ENCODE peak calls at places on chromosomes 3 and 15, in six cellular contexts. Q is BJ, L is fibroblast of pulmonary artery, X is LNCaP clone FGC, H is PC-9, D is Calu3. O is an unnamed sample.

GRCh38 chr3:70861855-70862254 is 549.4 kb upstream of the MDFIC2 start:
- DNase-seq in Q (peak; percentile 53), L (peak; percentile 89), X (no peak), H (no peak), D (no peak), O (peak; percentile 32)

GRCh38 chr3:178880274-178880673 is 191.3 kb downstream of the ZMAT3 start:
- DNase-seq in Q (no peak), L (no peak), X (no peak), H (no peak), D (no peak), O (no peak)

GRCh38 chr15:82118040-82118439 is 72.2 kb upstream of the MEX3B start:
- DNase-seq in Q (no peak), L (no peak), X (no peak), H (no peak), D (no peak), O (no peak)

GRCh38 chr3:53046171-53047170 is 598 bp upstream of the SFMBT1 start:
- DNase-seq in Q (no peak), L (peak; percentile 18), X (no peak), H (no peak), D (peak; percentile 82), O (no peak)

GRCh38 chr3:124787490-124788195 is 57.4 kb downstream of the UMPS start:
- DNase-seq in Q (no peak), L (peak; percentile 27), X (no peak), H (no peak), D (no peak), O (no peak)

GRCh38 chr15:78875107-78875914 is 2.6 kb downstream of the MORF4L1 start:
- DNase-seq in Q (no peak), L (peak; percentile 14), X (no peak), H (no peak), D (peak; percentile 39), O (no peak)

GRCh38 chr15:69194854-69195253 is 34.4 kb downstream of the GLCE start:
- DNase-seq in Q (no peak), L (peak; percentile 31), X (no peak), H (no peak), D (no peak), O (no peak)

GRCh38 chr3:35624698-35625097 is 14.6 kb upstream of the ARPP21 start:
- DNase-seq in Q (no peak), L (peak; percentile 38), X (no peak), H (no peak), D (no peak), O (no peak)

GRCh38 chr3:133489466-133490085 is 83.9 kb upstream of the CDV3 start:
- DNase-seq in Q (no peak), L (no peak), X (no peak), H (no peak), D (no peak), O (no peak)

GRCh38 chr15:89587955-89588354 is 12.7 kb downstream of the TICRR start:
- DNase-seq in Q (no peak), L (peak; percentile 62), X (no peak), H (no peak), D (no peak), O (no peak)

GRCh38 chr3:62833538-62833937 is 41.7 kb downstream of the CADPS start:
- DNase-seq in Q (no peak), L (no peak), X (no peak), H (no peak), D (no peak), O (no peak)

GRCh38 chr3:14305321-14305720 is 97.1 kb upstream of the SLC6A6 start:
- DNase-seq in Q (no peak), L (peak; percentile 36), X (no peak), H (no peak), D (no peak), O (no peak)

GRCh38 chr3:70981252-70981933 is 602.1 kb downstream of the FOXP1 start:
- DNase-seq in Q (no peak), L (no peak), X (no peak), H (no peak), D (no peak), O (no peak)

GRCh38 chr3:51637941-51638471 is 33.0 kb upstream of the TEX264 start:
- DNase-seq in Q (no peak), L (peak; percentile 75), X (peak; percentile 80), H (peak; percentile 59), D (peak; percentile 58), O (peak; percentile 25)

GRCh38 chr15:78272776-78273175 is 8.4 kb downstream of the DNAJA4 start:
- DNase-seq in Q (no peak), L (no peak), X (no peak), H (no peak), D (no peak), O (no peak)

GRCh38 chr15:63912061-63912615 is 78.4 kb upstream of the HERC1 start:
- DNase-seq in Q (no peak), L (no peak), X (no peak), H (no peak), D (no peak), O (no peak)

GRCh38 chr3:23647706-23648258 is 158.0 kb upstream of the UBE2E1 start:
- DNase-seq in Q (no peak), L (no peak), X (no peak), H (no peak), D (no peak), O (no peak)

GRCh38 chr3:111541911-111542483 is at the start of gene CD96:
- DNase-seq in Q (no peak), L (peak; percentile 80), X (no peak), H (no peak), D (no peak), O (no peak)

GRCh38 chr15:75215107-75216004 is 13.7 kb downstream of the C15orf39 start:
- DNase-seq in Q (no peak), L (no peak), X (no peak), H (peak; percentile 64), D (peak; percentile 56), O (no peak)

GRCh38 chr3:12643010-12643380 is 20.9 kb downstream of the RAF1 start:
- DNase-seq in Q (no peak), L (no peak), X (no peak), H (no peak), D (no peak), O (no peak)

GRCh38 chr3:45887759-45888511 is 1.6 kb downstream of the CCR9 start:
- DNase-seq in Q (no peak), L (no peak), X (no peak), H (no peak), D (no peak), O (no peak)

GRCh38 chr15:55782901-55783300 is 39.9 kb upstream of the PRTG start:
- DNase-seq in Q (no peak), L (no peak), X (no peak), H (no peak), D (no peak), O (no peak)

GRCh38 chr15:70054366-70054765 is 43.4 kb downstream of the TLE3 start:
- DNase-seq in Q (no peak), L (no peak), X (no peak), H (no peak), D (no peak), O (no peak)

GRCh38 chr15:51203797-51204196 is 109.1 kb upstream of the TNFAIP8L3 start:
- DNase-seq in Q (peak; percentile 68), L (peak; percentile 24), X (no peak), H (no peak), D (no peak), O (peak; percentile 64)

GRCh38 chr3:184596233-184596632 is 34.6 kb downstream of the EPHB3 start:
- DNase-seq in Q (no peak), L (no peak), X (no peak), H (no peak), D (no peak), O (no peak)

GRCh38 chr3:172042136-172042535 is 2.8 kb downstream of the FNDC3B start:
- DNase-seq in Q (no peak), L (peak; percentile 52), X (no peak), H (no peak), D (no peak), O (no peak)

GRCh38 chr15:58064119-58065010 is 1.1 kb downstream of the ALDH1A2 start:
- DNase-seq in Q (no peak), L (peak; percentile 46), X (no peak), H (no peak), D (no peak), O (no peak)

GRCh38 chr15:58065011-58065444 is 483 bp downstream of the ALDH1A2 start:
- DNase-seq in Q (no peak), L (no peak), X (no peak), H (no peak), D (peak; percentile 60), O (no peak)

GRCh38 chr15:58065445-58066041 is at the start of gene ALDH1A2:
- DNase-seq in Q (no peak), L (no peak), X (no peak), H (no peak), D (peak; percentile 91), O (no peak)

GRCh38 chr15:58063612-58064011 is 1.9 kb downstream of the ALDH1A2 start:
- DNase-seq in Q (no peak), L (no peak), X (no peak), H (no peak), D (no peak), O (no peak)

GRCh38 chr15:58066042-58066867 is 744 bp upstream of the ALDH1A2 start:
- DNase-seq in Q (no peak), L (peak; percentile 57), X (no peak), H (no peak), D (peak; percentile 92), O (peak; percentile 1)
- TF ChIP-seq CTCF in Q (peak; percentile 71), L (peak; percentile 58), X (peak; percentile 90), H (no peak), D (peak; percentile 82), O (peak; percentile 59)

DNA sequence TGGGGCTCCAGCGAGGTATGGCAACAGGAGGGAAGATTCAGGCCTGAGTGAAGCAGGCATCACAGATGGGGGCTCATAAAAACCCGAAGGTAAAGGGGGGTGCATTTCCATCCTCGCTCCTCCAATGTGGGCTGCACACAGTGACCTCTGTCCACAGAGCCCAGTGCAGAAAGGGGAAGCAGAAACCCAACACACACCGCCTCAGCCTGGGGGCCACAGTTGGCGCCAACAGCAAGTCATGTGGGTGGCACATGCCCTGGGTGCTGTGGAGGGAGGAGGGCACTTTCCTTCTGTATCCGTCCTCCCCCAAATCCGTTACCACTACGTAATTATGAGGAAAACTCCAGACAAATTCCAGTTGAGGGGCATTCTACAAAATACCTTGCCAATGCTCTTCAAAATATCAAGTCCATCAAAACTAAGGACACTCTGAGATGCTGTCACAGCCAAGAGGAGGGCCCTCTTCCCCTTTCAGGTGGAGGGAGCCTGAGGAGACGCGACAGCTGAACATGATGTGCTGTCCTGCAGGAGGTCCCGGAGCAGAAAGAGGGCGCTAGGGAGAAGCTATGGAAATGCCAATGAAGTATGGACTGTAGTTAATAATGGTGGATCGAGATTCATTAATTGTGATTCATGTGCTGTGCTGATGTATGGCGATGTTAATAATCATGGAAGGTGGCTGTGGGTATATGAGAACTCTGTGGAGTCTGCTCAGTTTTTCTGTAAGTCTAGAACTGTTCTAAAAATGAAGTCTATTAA is 16.4 kb downstream of the APBA2 start:
- DNase-seq in Q (no peak), L (no peak), X (no peak), H (no peak), D (no peak), O (no peak)
- TF ChIP-seq CTCF in Q (no peak), L (peak; percentile 23), X (no peak), H (no peak), D (no peak), O (no peak)

GRCh38 chr3:136753112-136753939 is 1.1 kb upstream of the STAG1 start:
- DNase-seq in Q (no peak), L (no peak), X (no peak), H (peak; percentile 71), D (no peak), O (no peak)
- TF ChIP-seq CTCF in Q (no peak), L (peak; percentile 31), X (peak; percentile 45), H (no peak), D (no peak), O (no peak)

GRCh38 chr3:123161167-123161566 is 40.6 kb upstream of the SEC22A start:
- DNase-seq in Q (no peak), L (no peak), X (no peak), H (no peak), D (no peak), O (no peak)
- TF ChIP-seq CTCF in Q (no peak), L (no peak), X (no peak), H (no peak), D (no peak), O (no peak)

O was measured in AG09319.